ENCODE peak calls at places on chromosome 14, in four cellular contexts. One of them, this sample, is unnamed.

GRCh38 chr14:23399591-23399990 is 8.5 kb downstream of the MYH6 start:
- DNase-seq in ovary: no peak
- DNase-seq in breast epithelium: no peak
- DNase-seq in heart left ventricle: no peak
- DNase-seq in this sample: no peak

GRCh38 chr14:71733210-71733883 is 198.9 kb upstream of the RGS6 start:
- DNase-seq in heart left ventricle: no peak
- DNase-seq in ovary: no peak
- DNase-seq in breast epithelium: no peak
- DNase-seq in this sample: no peak

GRCh38 chr14:22472935-22473854 is 115.8 kb downstream of the DAD1 start:
- DNase-seq in breast epithelium: no peak
- DNase-seq in heart left ventricle: no peak
- DNase-seq in ovary: no peak
- DNase-seq in this sample: no peak

GRCh38 chr14:91744068-91744480 is 12.2 kb upstream of the CATSPERB start:
- DNase-seq in breast epithelium: no peak
- DNase-seq in heart left ventricle: no peak
- DNase-seq in ovary: no peak
- DNase-seq in this sample: no peak

GRCh38 chr14:61526405-61527312 is 168.7 kb upstream of the HIF1A start:
- DNase-seq in heart left ventricle: no peak
- DNase-seq in ovary: peak
- DNase-seq in breast epithelium: peak
- DNase-seq in this sample: no peak

GRCh38 chr14:24741871-24742270 is 107.9 kb upstream of the GZMB start:
- DNase-seq in breast epithelium: no peak
- DNase-seq in heart left ventricle: no peak
- DNase-seq in ovary: no peak
- DNase-seq in this sample: no peak

GRCh38 chr14:64800000-64800399 is 79.7 kb downstream of the SPTB start:
- DNase-seq in heart left ventricle: peak
- DNase-seq in breast epithelium: no peak
- DNase-seq in ovary: no peak
- DNase-seq in this sample: no peak

GRCh38 chr14:90109858-90110257 is 48.1 kb downstream of the KCNK13 start:
- DNase-seq in ovary: no peak
- DNase-seq in breast epithelium: no peak
- DNase-seq in heart left ventricle: no peak
- DNase-seq in this sample: no peak

GRCh38 chr14:96792003-96792402 is 5.2 kb upstream of the VRK1 start:
- DNase-seq in breast epithelium: no peak
- DNase-seq in heart left ventricle: no peak
- DNase-seq in ovary: no peak
- DNase-seq in this sample: no peak

GRCh38 chr14:94043111-94043755 is 17.1 kb downstream of the OTUB2 start:
- DNase-seq in ovary: peak
- DNase-seq in breast epithelium: no peak
- DNase-seq in heart left ventricle: no peak
- DNase-seq in this sample: no peak

GRCh38 chr14:26855051-26855753 is 257.4 kb upstream of the NOVA1 start:
- DNase-seq in breast epithelium: no peak
- DNase-seq in ovary: no peak
- DNase-seq in heart left ventricle: no peak
- DNase-seq in this sample: no peak

GRCh38 chr14:104869669-104870367 is 4.8 kb downstream of the CEP170B start:
- DNase-seq in heart left ventricle: no peak
- DNase-seq in breast epithelium: no peak
- DNase-seq in ovary: no peak
- DNase-seq in this sample: no peak

GRCh38 chr14:21498540-21499526 is 12.3 kb downstream of the METTL3 start:
- DNase-seq in breast epithelium: no peak
- DNase-seq in heart left ventricle: no peak
- DNase-seq in ovary: no peak
- DNase-seq in this sample: no peak

GRCh38 chr14:50062438-50063039 is 53.8 kb downstream of the VCPKMT start:
- DNase-seq in heart left ventricle: no peak
- DNase-seq in ovary: no peak
- DNase-seq in breast epithelium: no peak
- DNase-seq in this sample: no peak

GRCh38 chr14:50719911-50720759 is 52.0 kb upstream of the SAV1 start:
- DNase-seq in ovary: no peak
- DNase-seq in breast epithelium: no peak
- DNase-seq in heart left ventricle: no peak
- DNase-seq in this sample: no peak

GRCh38 chr14:69796797-69797500 is at the start of gene SLC10A1:
- DNase-seq in breast epithelium: no peak
- DNase-seq in heart left ventricle: no peak
- DNase-seq in ovary: no peak
- DNase-seq in this sample: no peak

GRCh38 chr14:101928415-101928841 is 35.9 kb upstream of the DYNC1H1 start:
- DNase-seq in ovary: peak
- DNase-seq in heart left ventricle: no peak
- DNase-seq in breast epithelium: no peak
- DNase-seq in this sample: no peak

GRCh38 chr14:101929946-101930345 is 34.4 kb upstream of the DYNC1H1 start:
- DNase-seq in ovary: peak
- DNase-seq in breast epithelium: no peak
- DNase-seq in heart left ventricle: no peak
- DNase-seq in this sample: no peak

GRCh38 chr14:101926620-101927019 is 37.8 kb upstream of the DYNC1H1 start:
- DNase-seq in ovary: no peak
- DNase-seq in breast epithelium: no peak
- DNase-seq in heart left ventricle: no peak
- DNase-seq in this sample: no peak

GRCh38 chr14:101927859-101928258 is 36.5 kb upstream of the DYNC1H1 start:
- DNase-seq in heart left ventricle: peak
- DNase-seq in ovary: peak
- DNase-seq in breast epithelium: no peak
- DNase-seq in this sample: peak

GRCh38 chr14:101929096-101929495 is 35.3 kb upstream of the DYNC1H1 start:
- DNase-seq in ovary: peak
- DNase-seq in heart left ventricle: no peak
- DNase-seq in breast epithelium: no peak
- DNase-seq in this sample: no peak
- TF ChIP-seq CTCF in ovary: no peak
- TF ChIP-seq CTCF in heart left ventricle: no peak
- TF ChIP-seq CTCF in breast epithelium: no peak
- TF ChIP-seq CTCF in this sample: no peak

DNA sequence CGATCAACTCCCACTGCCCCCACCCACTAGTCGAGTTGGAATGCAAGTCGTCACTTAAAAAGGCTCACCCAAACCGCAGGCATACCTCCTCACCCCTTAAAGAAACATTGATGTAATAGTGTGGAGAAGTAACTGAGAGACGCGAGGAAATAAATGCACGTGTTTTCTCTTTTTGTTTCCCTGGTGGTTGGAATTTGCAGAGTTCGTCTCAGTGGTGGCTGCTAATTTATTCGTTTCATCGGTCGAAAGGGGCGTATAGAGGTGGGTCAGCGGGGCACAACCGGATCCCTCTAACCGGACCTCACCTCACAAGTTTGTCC is 5.1 kb upstream of the NPAS3 start:
- DNase-seq in breast epithelium: no peak
- DNase-seq in heart left ventricle: no peak
- DNase-seq in ovary: no peak
- DNase-seq in this sample: no peak
- TF ChIP-seq CTCF in breast epithelium: peak
- TF ChIP-seq CTCF in heart left ventricle: no peak
- TF ChIP-seq CTCF in ovary: no peak
- TF ChIP-seq CTCF in this sample: no peak

GRCh38 chr14:45531022-45531421 is 278.0 kb upstream of the MIS18BP1 start:
- DNase-seq in breast epithelium: no peak
- DNase-seq in heart left ventricle: no peak
- DNase-seq in ovary: no peak
- DNase-seq in this sample: no peak

DNA sequence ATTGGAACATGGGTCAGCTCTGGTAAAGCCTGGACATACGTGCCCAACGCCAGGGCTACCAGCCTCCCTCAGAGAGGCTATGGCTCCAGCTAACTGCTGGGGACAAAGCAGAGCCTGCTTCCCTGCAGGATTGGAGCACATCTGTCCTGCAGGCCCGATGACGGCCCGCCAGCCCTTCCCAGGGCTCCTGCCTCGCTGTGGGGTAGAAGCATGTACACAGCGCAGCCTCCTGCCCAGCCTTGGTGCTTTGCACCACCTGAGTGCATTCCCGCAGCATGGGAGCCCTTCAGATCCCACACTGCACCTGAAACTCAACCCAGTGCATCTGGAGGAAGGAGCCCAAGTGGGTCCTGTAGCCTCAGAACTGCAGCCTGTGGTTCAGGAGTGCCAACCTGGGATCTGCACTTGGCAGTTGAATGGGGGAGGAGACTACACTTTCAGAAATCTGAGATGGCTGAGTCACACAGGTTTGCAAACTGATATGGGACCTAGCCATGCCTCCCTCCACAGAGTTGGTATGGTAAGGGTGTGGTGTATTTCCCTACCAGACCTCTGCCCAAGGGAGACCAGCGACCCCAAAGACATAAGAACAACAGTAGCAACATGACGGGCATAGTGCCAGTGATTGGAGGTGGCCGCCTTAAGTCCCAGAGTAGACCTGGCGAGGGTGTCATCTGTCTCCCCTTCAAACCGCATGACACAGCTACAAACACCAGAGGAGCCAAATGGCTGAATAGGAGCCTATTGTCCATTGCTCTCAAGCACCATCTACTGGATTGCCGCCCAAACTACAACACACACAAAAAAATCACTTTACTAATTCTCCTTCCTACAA is 273.9 kb upstream of the MIS18BP1 start:
- DNase-seq in ovary: peak
- DNase-seq in heart left ventricle: no peak
- DNase-seq in breast epithelium: no peak
- DNase-seq in this sample: no peak
- TF ChIP-seq CTCF in ovary: no peak
- TF ChIP-seq CTCF in heart left ventricle: peak
- TF ChIP-seq CTCF in breast epithelium: peak
- TF ChIP-seq CTCF in this sample: no peak

DNA sequence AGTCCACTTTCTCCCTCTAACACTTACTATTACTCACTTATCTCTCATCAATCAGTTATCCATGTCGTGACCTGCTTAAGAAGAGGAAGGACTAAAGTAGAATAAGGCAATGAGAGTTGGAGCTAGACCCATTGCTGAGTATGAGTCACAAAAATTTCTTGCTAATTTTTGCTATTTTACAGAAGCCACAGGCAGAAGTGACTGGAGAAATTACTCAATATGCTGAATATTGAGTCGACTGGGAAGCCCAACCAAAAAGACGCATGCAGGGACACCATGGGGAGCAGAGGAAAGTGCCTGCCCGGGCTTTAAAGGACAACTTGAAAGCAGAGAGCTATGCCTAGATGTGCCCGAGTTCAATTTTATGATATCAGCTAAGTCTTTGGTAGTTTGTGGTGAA is 115.4 kb upstream of the FOXG1 start:
- DNase-seq in heart left ventricle: no peak
- DNase-seq in ovary: no peak
- DNase-seq in breast epithelium: no peak
- DNase-seq in this sample: no peak
- TF ChIP-seq CTCF in heart left ventricle: no peak
- TF ChIP-seq CTCF in ovary: no peak
- TF ChIP-seq CTCF in breast epithelium: no peak
- TF ChIP-seq CTCF in this sample: no peak

GRCh38 chr14:53962954-53963490 is 6.4 kb upstream of the BMP4 start:
- DNase-seq in ovary: no peak
- DNase-seq in breast epithelium: no peak
- DNase-seq in heart left ventricle: no peak
- DNase-seq in this sample: no peak

GRCh38 chr14:53967606-53968005 is 11.0 kb upstream of the BMP4 start:
- DNase-seq in ovary: no peak
- DNase-seq in breast epithelium: no peak
- DNase-seq in heart left ventricle: no peak
- DNase-seq in this sample: no peak

GRCh38 chr14:53968756-53969155 is 12.1 kb upstream of the BMP4 start:
- DNase-seq in breast epithelium: no peak
- DNase-seq in ovary: no peak
- DNase-seq in heart left ventricle: no peak
- DNase-seq in this sample: no peak

GRCh38 chr14:53964249-53964648 is 7.6 kb upstream of the BMP4 start:
- DNase-seq in heart left ventricle: no peak
- DNase-seq in breast epithelium: no peak
- DNase-seq in ovary: no peak
- DNase-seq in this sample: no peak

DNA sequence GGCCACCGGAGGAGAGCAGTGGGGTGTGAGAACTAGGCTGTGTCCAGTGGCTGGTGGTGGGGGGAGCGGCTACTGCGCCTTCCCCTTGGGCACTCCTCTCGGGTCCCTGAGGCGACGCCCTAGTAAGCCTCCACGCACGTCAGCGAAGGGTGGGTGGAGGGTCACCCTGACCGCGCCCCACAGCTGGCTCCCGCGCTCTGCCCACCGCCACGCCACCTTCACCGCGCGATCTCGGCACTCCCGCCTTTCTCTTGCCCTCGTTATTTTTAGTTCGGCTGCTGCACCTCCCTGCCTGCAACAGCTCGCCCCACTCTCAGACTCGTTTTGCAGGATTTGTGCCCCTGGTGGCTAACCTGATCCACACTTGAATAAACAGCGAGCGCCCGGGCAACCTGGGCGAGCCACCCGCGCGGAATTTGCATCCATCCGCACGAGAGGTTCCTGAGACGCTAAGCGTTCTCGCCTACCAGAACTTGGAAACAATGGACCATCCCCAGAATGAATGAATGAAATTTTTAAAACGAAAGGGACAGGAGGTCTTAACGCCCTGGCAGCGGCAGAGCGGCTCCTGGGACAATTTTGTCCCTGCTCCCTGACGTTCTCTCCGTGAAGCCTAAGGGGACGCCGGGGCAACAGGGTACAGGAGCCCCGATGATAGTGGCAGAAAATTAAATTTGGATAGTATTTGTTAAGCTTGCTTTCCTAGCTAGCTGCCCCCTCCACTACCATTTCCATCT is 7.0 kb upstream of the BMP4 start:
- DNase-seq in heart left ventricle: peak
- DNase-seq in breast epithelium: peak
- DNase-seq in ovary: peak
- DNase-seq in this sample: no peak
- TF ChIP-seq CTCF in heart left ventricle: no peak
- TF ChIP-seq CTCF in breast epithelium: peak
- TF ChIP-seq CTCF in ovary: no peak
- TF ChIP-seq CTCF in this sample: no peak